ENCODE peak calls at places on chromosomes 13 and 19, in four cellular contexts. I is astrocyte, C is PC-9, Y is cardiac muscle cell. Z is an unnamed sample.

GRCh38 chr13:98938801-98939200 is 39.1 kb downstream of the DOCK9 start:
- DNase-seq in C (peak), Y (no peak), I (no peak), Z (no peak)

GRCh38 chr19:18204394-18205179 is 745 bp upstream of the RAB3A start:
- DNase-seq in I (no peak), C (peak), Y (no peak), Z (no peak)

GRCh38 chr13:65585346-65585745 is 1644.8 kb downstream of the PCDH9 start:
- DNase-seq in I (no peak), C (no peak), Y (no peak), Z (no peak)

GRCh38 chr19:35738887-35739229 is 3.4 kb downstream of the IGFLR1 start:
- DNase-seq in C (no peak), I (no peak), Y (no peak), Z (no peak)

GRCh38 chr13:112055417-112056206 is 11.3 kb upstream of the SOX1 start:
- DNase-seq in Y (no peak), I (no peak), C (no peak), Z (no peak)

GRCh38 chr13:94708031-94708571 is 4.2 kb downstream of the SOX21 start:
- DNase-seq in Y (no peak), C (no peak), I (no peak), Z (no peak)

GRCh38 chr19:23436318-23436717 is 41.0 kb upstream of the ZNF91 start:
- DNase-seq in I (no peak), C (peak), Y (no peak), Z (no peak)

GRCh38 chr19:11202488-11203193 is 5.3 kb upstream of the KANK2 start:
- DNase-seq in Y (no peak), C (no peak), I (no peak), Z (no peak)

GRCh38 chr19:41646589-41647204 is 19.8 kb upstream of the CEACAM4 start:
- DNase-seq in Y (peak), C (no peak), I (no peak), Z (no peak)

GRCh38 chr19:48595833-48596232 is 10.7 kb upstream of the SPACA4 start:
- DNase-seq in I (no peak), Y (no peak), C (no peak), Z (no peak)

GRCh38 chr13:57311009-57311586 is 144.1 kb downstream of the PRR20E start:
- DNase-seq in C (no peak), Y (no peak), I (no peak), Z (no peak)

GRCh38 chr13:30869491-30869890 is 36.6 kb upstream of the MEDAG start:
- DNase-seq in C (no peak), Y (peak), I (peak), Z (no peak)

GRCh38 chr19:16366433-16367268 is 42.0 kb downstream of the KLF2 start:
- DNase-seq in C (no peak), I (no peak), Y (no peak), Z (no peak)

GRCh38 chr19:4578552-4579248 is 19.2 kb upstream of the SEMA6B start:
- DNase-seq in I (no peak), Y (no peak), C (peak), Z (no peak)

GRCh38 chr19:4581381-4582111 is 22.1 kb upstream of the SEMA6B start:
- DNase-seq in C (no peak), Y (peak), I (no peak), Z (no peak)

GRCh38 chr19:4580961-4581380 is 21.5 kb upstream of the SEMA6B start:
- DNase-seq in Y (no peak), I (no peak), C (no peak), Z (no peak)

GRCh38 chr19:4579389-4579788 is 19.9 kb upstream of the SEMA6B start:
- DNase-seq in Y (no peak), I (no peak), C (no peak), Z (no peak)

DNA sequence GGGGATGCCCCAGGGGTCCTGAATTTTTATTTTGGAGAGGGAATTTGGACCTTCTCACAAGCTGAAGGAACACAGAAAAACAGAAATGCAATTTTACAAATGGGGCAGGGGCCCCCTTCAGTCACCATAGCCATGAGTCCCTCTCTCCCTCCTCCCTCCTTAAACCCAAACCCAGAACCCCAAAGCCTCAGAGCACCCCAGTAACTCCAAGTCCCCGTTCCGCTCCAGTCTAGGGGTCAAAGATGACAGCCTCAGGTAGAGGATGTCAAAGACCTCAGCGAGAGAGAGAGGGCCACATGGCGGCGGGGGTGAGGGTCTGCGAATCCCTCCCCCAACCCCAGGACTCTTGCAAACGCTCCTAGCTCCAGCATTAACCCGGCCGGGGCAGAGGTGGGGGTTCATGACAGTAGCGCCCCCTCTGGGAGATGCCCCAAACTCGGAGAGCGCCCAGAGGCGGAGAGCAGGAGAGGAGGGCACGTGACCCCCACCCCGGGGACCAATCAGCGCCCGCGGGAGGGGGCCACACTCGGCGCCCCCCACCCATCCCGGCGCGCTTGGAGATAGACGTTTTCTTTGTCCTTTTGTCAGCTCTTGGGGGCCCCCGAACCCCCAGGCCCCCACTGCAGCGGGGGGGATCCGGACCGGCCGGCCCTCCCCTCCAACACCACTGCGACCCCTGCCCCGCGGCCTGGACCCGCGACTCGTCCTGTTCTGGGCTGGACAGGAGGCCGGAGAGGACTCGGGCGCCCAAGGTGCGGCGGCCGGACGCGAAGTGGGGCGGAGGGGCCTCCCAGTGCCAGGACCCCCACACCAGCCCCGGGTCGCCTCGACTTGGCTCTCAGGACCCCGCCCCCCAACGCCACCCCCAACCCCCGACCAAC is 20.8 kb upstream of the SEMA6B start:
- DNase-seq in Y (no peak), C (no peak), I (no peak), Z (no peak)
- H3K4me3 ChIP-seq in Y (peak), C (no peak), I (no peak), Z (peak)

GRCh38 chr13:113968463-113969310 is 5.2 kb downstream of the C13orf46 start:
- DNase-seq in Y (no peak), C (no peak), I (no peak), Z (no peak)
- TF ChIP-seq CTCF in Y (no peak), C (no peak), I (no peak), Z (peak)

GRCh38 chr13:113813749-113814434 is 50.0 kb downstream of the GAS6 start:
- DNase-seq in C (peak), Y (peak), I (peak), Z (peak)

GRCh38 chr13:113816248-113816924 is 47.5 kb downstream of the GAS6 start:
- DNase-seq in Y (no peak), C (no peak), I (no peak), Z (no peak)

GRCh38 chr13:113816925-113817859 is 46.7 kb downstream of the GAS6 start:
- DNase-seq in C (peak), Y (peak), I (peak), Z (peak)

GRCh38 chr13:113814435-113814821 is 49.4 kb downstream of the GAS6 start:
- DNase-seq in Y (peak), C (peak), I (peak), Z (peak)

GRCh38 chr13:113815151-113816058 is 48.5 kb downstream of the GAS6 start:
- DNase-seq in I (no peak), Y (no peak), C (no peak), Z (no peak)
- H3K4me3 ChIP-seq in I (no peak), Y (no peak), C (no peak), Z (no peak)

GRCh38 chr19:13428352-13428751 is 77.9 kb downstream of the CACNA1A start:
- DNase-seq in Y (peak), I (no peak), C (no peak), Z (no peak)
- TF ChIP-seq CTCF in Y (peak), I (peak), C (peak), Z (peak)

GRCh38 chr19:57779220-57779845 is 9.9 kb downstream of the ZNF586 start:
- DNase-seq in Y (no peak), C (no peak), I (no peak), Z (no peak)
- H3K4me3 ChIP-seq in Y (no peak), C (peak), I (no peak), Z (no peak)

DNA sequence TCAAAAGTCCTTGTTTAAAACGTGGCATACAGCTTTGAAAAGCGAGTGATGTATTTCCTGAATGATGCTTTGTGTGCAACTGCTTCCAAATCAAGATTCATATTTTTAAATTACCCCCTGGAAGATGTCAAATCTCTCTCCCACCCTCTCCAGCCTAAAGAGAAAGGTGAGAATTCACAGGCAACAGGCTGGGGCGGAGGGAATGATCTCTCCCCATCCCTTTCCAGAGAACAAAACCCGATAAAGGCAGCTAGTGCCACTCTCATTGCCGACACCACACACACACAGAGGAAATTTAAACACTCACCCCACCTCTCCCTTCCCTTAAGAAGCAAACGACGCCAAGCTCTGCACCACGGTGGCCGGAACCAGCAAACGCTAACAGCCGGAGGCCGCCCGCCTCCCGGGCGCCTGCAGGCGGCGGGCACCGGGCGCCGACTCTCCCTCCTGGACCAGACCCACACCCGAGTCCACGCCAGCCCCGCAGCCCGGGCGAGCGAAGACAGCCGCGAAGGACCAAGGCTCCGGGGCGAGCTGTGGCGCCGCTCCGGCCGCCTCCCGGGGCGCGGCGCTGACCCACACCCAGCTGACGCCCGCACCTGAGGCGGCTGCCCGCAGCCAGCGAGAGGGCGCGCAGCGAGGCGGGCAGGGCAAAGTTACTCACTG is 485 bp downstream of the LNX2 start:
- DNase-seq in C (no peak), Y (peak), I (peak), Z (no peak)
- TF ChIP-seq CTCF in C (no peak), Y (peak), I (no peak), Z (peak)

DNA sequence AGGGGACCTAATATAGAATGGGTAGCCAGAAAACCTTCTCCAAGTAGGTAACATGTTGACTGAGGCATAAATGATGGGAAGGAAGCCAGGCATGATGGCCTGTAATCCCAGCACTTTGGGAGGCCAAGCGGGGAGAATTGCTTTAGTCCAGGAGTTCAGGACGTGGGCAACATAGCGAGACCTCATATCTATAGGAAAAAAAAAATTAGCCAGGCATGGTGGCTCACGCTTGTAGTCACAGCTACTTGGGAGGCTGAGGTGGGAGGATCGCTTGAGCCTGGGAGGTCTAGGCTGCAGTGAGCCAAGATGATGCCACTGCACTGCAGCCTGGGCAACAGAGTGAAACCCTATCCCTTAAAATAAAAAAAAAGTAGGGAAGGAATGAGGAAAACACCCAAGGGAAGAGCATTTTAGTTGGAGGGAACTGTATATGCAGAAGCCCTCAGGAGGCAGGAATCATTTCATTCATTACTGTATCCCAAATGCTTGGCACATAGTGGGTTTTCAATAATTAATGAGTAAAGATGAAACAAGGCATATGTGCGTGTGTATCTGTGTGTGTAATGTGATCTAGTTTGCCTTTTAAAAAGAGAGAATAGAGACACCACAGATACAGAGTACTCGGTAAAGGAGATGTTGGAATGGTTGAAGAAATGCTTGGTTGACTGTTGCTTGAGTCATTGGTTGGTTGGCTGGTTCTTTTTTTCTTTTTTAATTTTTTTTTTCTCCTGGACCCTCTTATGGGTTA is 2.2 kb upstream of the NUP62 start:
- DNase-seq in C (no peak), I (no peak), Y (no peak), Z (no peak)
- H3K4me3 ChIP-seq in C (no peak), I (no peak), Y (no peak), Z (no peak)

GRCh38 chr19:50794778-50795664 is 4.8 kb downstream of the ACP4 start:
- DNase-seq in C (peak), Y (no peak), I (no peak), Z (no peak)
- TF ChIP-seq CTCF in C (peak), Y (peak), I (no peak), Z (peak)

Z was measured in retinal pigment epithelial cell.